ENCODE peak calls at places on chromosomes 5 and 9, in ten cellular contexts. One of them, this sample, is unnamed.

GRCh38 chr5:55601209-55601618 is 66.5 kb upstream of the PLPP1 start:
- DNase-seq in KBM-7: no peak
- DNase-seq in EH: peak; percentile 98
- DNase-seq in NCI-H345: peak; percentile 74
- DNase-seq in nucleus accumbens: peak; percentile 43
- DNase-seq in cortex of kidney: no peak
- DNase-seq in NCI-H2081: peak; percentile 36
- DNase-seq in adipocyte: peak; percentile 93
- DNase-seq in NCI-H1694: no peak
- DNase-seq in aorta: peak; percentile 89
- DNase-seq in this sample: no peak

GRCh38 chr9:36867672-36868471 is 166.2 kb downstream of the PAX5 start:
- DNase-seq in KBM-7: no peak
- DNase-seq in EH: no peak
- DNase-seq in NCI-H345: peak; percentile 61
- DNase-seq in nucleus accumbens: no peak
- DNase-seq in cortex of kidney: no peak
- DNase-seq in NCI-H2081: peak; percentile 89
- DNase-seq in adipocyte: no peak
- DNase-seq in NCI-H1694: no peak
- DNase-seq in aorta: no peak
- DNase-seq in this sample: no peak

GRCh38 chr9:38119570-38119969 is 50.5 kb upstream of the SHB start:
- DNase-seq in KBM-7: no peak
- DNase-seq in EH: no peak
- DNase-seq in NCI-H345: peak; percentile 21
- DNase-seq in nucleus accumbens: no peak
- DNase-seq in cortex of kidney: no peak
- DNase-seq in NCI-H2081: peak; percentile 29
- DNase-seq in adipocyte: no peak
- DNase-seq in NCI-H1694: no peak
- DNase-seq in aorta: no peak
- DNase-seq in this sample: no peak

GRCh38 chr5:91443028-91443427 is 59.9 kb upstream of the ARRDC3 start:
- DNase-seq in KBM-7: no peak
- DNase-seq in EH: peak; percentile 67
- DNase-seq in NCI-H345: no peak
- DNase-seq in nucleus accumbens: no peak
- DNase-seq in cortex of kidney: no peak
- DNase-seq in NCI-H2081: no peak
- DNase-seq in adipocyte: peak; percentile 59
- DNase-seq in NCI-H1694: no peak
- DNase-seq in aorta: no peak
- DNase-seq in this sample: no peak

GRCh38 chr9:121976751-121977150 is 116.4 kb downstream of the TTLL11 start:
- DNase-seq in KBM-7: no peak
- DNase-seq in EH: peak; percentile 67
- DNase-seq in NCI-H345: no peak
- DNase-seq in nucleus accumbens: no peak
- DNase-seq in cortex of kidney: no peak
- DNase-seq in NCI-H2081: no peak
- DNase-seq in adipocyte: no peak
- DNase-seq in NCI-H1694: no peak
- DNase-seq in aorta: no peak
- DNase-seq in this sample: no peak

GRCh38 chr5:138466058-138466899 is 1.0 kb downstream of the EGR1 start:
- DNase-seq in KBM-7: no peak
- DNase-seq in EH: no peak
- DNase-seq in NCI-H345: no peak
- DNase-seq in nucleus accumbens: peak; percentile 50
- DNase-seq in cortex of kidney: no peak
- DNase-seq in NCI-H2081: no peak
- DNase-seq in adipocyte: peak; percentile 50
- DNase-seq in NCI-H1694: no peak
- DNase-seq in aorta: peak; percentile 85
- DNase-seq in this sample: peak; percentile 30

GRCh38 chr5:115351356-115352195 is 55.1 kb upstream of the CCDC112 start:
- DNase-seq in KBM-7: no peak
- DNase-seq in EH: peak; percentile 55
- DNase-seq in NCI-H345: no peak
- DNase-seq in nucleus accumbens: no peak
- DNase-seq in cortex of kidney: no peak
- DNase-seq in NCI-H2081: no peak
- DNase-seq in adipocyte: peak; percentile 64
- DNase-seq in NCI-H1694: no peak
- DNase-seq in aorta: no peak
- DNase-seq in this sample: no peak

GRCh38 chr5:13990896-13991295 is 46.4 kb upstream of the DNAH5 start:
- DNase-seq in KBM-7: no peak
- DNase-seq in EH: no peak
- DNase-seq in NCI-H345: no peak
- DNase-seq in nucleus accumbens: no peak
- DNase-seq in cortex of kidney: no peak
- DNase-seq in NCI-H2081: no peak
- DNase-seq in adipocyte: no peak
- DNase-seq in NCI-H1694: no peak
- DNase-seq in aorta: no peak
- DNase-seq in this sample: no peak

GRCh38 chr5:107917983-107918382 is 247.2 kb upstream of the EFNA5 start:
- DNase-seq in KBM-7: no peak
- DNase-seq in EH: peak; percentile 63
- DNase-seq in NCI-H345: no peak
- DNase-seq in nucleus accumbens: no peak
- DNase-seq in cortex of kidney: no peak
- DNase-seq in NCI-H2081: no peak
- DNase-seq in adipocyte: peak; percentile 33
- DNase-seq in NCI-H1694: no peak
- DNase-seq in aorta: no peak
- DNase-seq in this sample: no peak

GRCh38 chr9:27385606-27386005 is 88.7 kb upstream of the EQTN start:
- DNase-seq in KBM-7: no peak
- DNase-seq in EH: no peak
- DNase-seq in NCI-H345: peak; percentile 56
- DNase-seq in nucleus accumbens: no peak
- DNase-seq in cortex of kidney: no peak
- DNase-seq in NCI-H2081: peak; percentile 23
- DNase-seq in adipocyte: no peak
- DNase-seq in NCI-H1694: no peak
- DNase-seq in aorta: no peak
- DNase-seq in this sample: no peak